ENCODE peak calls at places on chromosomes 13 and 19, in four cellular contexts. P is heart left ventricle, D is GM19239, V is NCI-H774. Z is an unnamed sample.

GRCh38 chr13:79775830-79776229 is 294.9 kb downstream of the NDFIP2 start:
- DNase-seq in P (no peak), D (no peak), V (no peak), Z (peak)

GRCh38 chr19:18590273-18591272 is 2.0 kb downstream of the REX1BD start:
- DNase-seq in P (peak), D (no peak), V (no peak), Z (peak)

GRCh38 chr19:17680235-17680722 is 7.9 kb downstream of the UNC13A start:
- DNase-seq in P (peak), D (peak), V (no peak), Z (no peak)

GRCh38 chr13:50846861-50847475 is 3.5 kb upstream of the DLEU7 start:
- DNase-seq in P (no peak), D (no peak), V (no peak), Z (no peak)

GRCh38 chr19:46081928-46082727 is 41.3 kb upstream of the IGFL4 start:
- DNase-seq in P (no peak), D (peak), V (peak), Z (peak)

GRCh38 chr19:28414748-28415147 is 798.2 kb downstream of the UQCRFS1 start:
- DNase-seq in P (no peak), D (no peak), V (no peak), Z (no peak)

GRCh38 chr13:113664751-113665581 is 2.1 kb upstream of the GRK1 start:
- DNase-seq in P (peak), D (no peak), V (peak), Z (no peak)

GRCh38 chr13:84192125-84192524 is 309.9 kb upstream of the SLITRK1 start:
- DNase-seq in P (no peak), D (no peak), V (no peak), Z (no peak)

GRCh38 chr13:20512042-20512683 is 13.5 kb downstream of the CRYL1 start:
- DNase-seq in P (no peak), D (no peak), V (no peak), Z (no peak)

GRCh38 chr13:97426695-97427094 is 7.3 kb upstream of the RAP2A start:
- DNase-seq in P (no peak), D (no peak), V (no peak), Z (no peak)

GRCh38 chr13:25738342-25738771 is 313.5 kb downstream of the SHISA2 start:
- DNase-seq in P (no peak), D (no peak), V (no peak), Z (peak)

GRCh38 chr13:43397110-43397509 is 373.7 kb downstream of the DNAJC15 start:
- DNase-seq in P (no peak), D (no peak), V (no peak), Z (no peak)

GRCh38 chr19:44661205-44661604 is 10.1 kb upstream of the CEACAM19 start:
- DNase-seq in P (no peak), D (no peak), V (no peak), Z (no peak)

GRCh38 chr19:10612515-10613119 is 12.7 kb upstream of the SLC44A2 start:
- DNase-seq in P (peak), D (no peak), V (no peak), Z (no peak)